ENCODE peak calls at places on chromosomes 11 and 22, in nine cellular contexts. D, Q, Z, O, Y, M, X, U and H are unnamed samples.

GRCh38 chr11:22192642-22193347 is at the start of gene ANO5:
- DNase-seq in Y (peak), Z (peak), X (no peak), Q (peak), D (peak), U (no peak), M (peak), O (peak), H (no peak)

GRCh38 chr11:66443602-66444001 is 5.0 kb upstream of the MRPL11 start:
- DNase-seq in Z (no peak), X (peak), U (peak), M (no peak), O (no peak), D (no peak), Y (no peak), Q (no peak), H (peak)

GRCh38 chr22:29344137-29344536 is 28.6 kb upstream of the RASL10A start:
- DNase-seq in U (peak), Q (no peak), D (no peak), X (peak), O (peak), Y (peak), Z (peak), M (no peak), H (peak)

GRCh38 chr11:94171693-94172440 is 43.2 kb downstream of the PANX1 start:
- DNase-seq in M (peak), Z (peak), U (peak), X (no peak), O (no peak), Y (no peak), Q (peak), D (peak), H (no peak)

GRCh38 chr11:61959026-61959608 is 8.3 kb downstream of the FTH1 start:
- DNase-seq in D (no peak), O (no peak), Y (no peak), M (peak), Z (no peak), X (no peak), Q (no peak), U (no peak), H (no peak)

GRCh38 chr11:62122076-62122475 is 1.7 kb upstream of the INCENP start:
- DNase-seq in X (no peak), M (peak), Z (no peak), D (peak), Y (no peak), U (no peak), O (no peak), Q (no peak), H (no peak)

GRCh38 chr11:94739331-94739730 is 28.8 kb upstream of the AMOTL1 start:
- DNase-seq in Q (no peak), Z (no peak), M (no peak), O (no peak), U (no peak), Y (no peak), X (no peak), D (peak), H (no peak)

GRCh38 chr11:128157423-128158298 is 429.7 kb downstream of the ETS1 start:
- DNase-seq in U (peak), M (peak), Y (no peak), O (no peak), Z (no peak), Q (peak), X (peak), D (peak), H (no peak)

GRCh38 chr11:47577460-47578041 is 1.2 kb downstream of the KBTBD4 start:
- DNase-seq in O (peak), Q (no peak), D (no peak), M (no peak), U (peak), X (no peak), Y (no peak), Z (no peak), H (no peak)

GRCh38 chr11:66302656-66303055 is 11.0 kb downstream of the TMEM151A start:
- DNase-seq in Q (no peak), O (no peak), D (peak), Z (no peak), M (no peak), Y (no peak), U (no peak), X (no peak), H (no peak)

GRCh38 chr11:64356498-64357411 is 2.2 kb upstream of the RPS6KA4 start:
- DNase-seq in X (no peak), U (peak), Y (peak), M (peak), Q (peak), D (peak), O (peak), Z (no peak), H (no peak)

GRCh38 chr11:44575288-44575672 is 9.8 kb downstream of the CD82 start:
- DNase-seq in Z (no peak), X (peak), D (no peak), O (no peak), M (no peak), U (peak), Q (no peak), Y (peak), H (no peak)

GRCh38 chr22:41003041-41003440 is 51.9 kb downstream of the RBX1 start:
- DNase-seq in Z (peak), O (no peak), Y (no peak), U (no peak), X (no peak), M (no peak), D (no peak), Q (no peak), H (no peak)

GRCh38 chr11:67436459-67437081 is 912 bp downstream of the PTPRCAP start:
- DNase-seq in U (no peak), O (no peak), Y (no peak), Z (no peak), Q (peak), X (no peak), D (peak), M (peak), H (no peak)

GRCh38 chr11:773830-774229 is 3.5 kb downstream of the GATD1 start:
- DNase-seq in X (no peak), Z (no peak), M (no peak), O (no peak), Q (no peak), D (no peak), U (no peak), Y (peak), H (no peak)

GRCh38 chr11:779120-779954 is 2.0 kb upstream of the GATD1 start:
- DNase-seq in Z (no peak), X (no peak), D (peak), U (no peak), M (no peak), O (no peak), Q (peak), Y (peak), H (no peak)

GRCh38 chr11:774873-775592 is 2.3 kb downstream of the GATD1 start:
- DNase-seq in M (peak), Y (peak), O (no peak), X (no peak), Q (no peak), D (no peak), Z (no peak), U (no peak), H (no peak)

GRCh38 chr11:777288-778255 is at the start of gene GATD1:
- DNase-seq in Z (peak), Y (peak), U (peak), O (peak), Q (peak), D (peak), X (no peak), M (peak), H (peak)

GRCh38 chr11:776459-777287 is 614 bp downstream of the GATD1 start:
- DNase-seq in Y (peak), Q (peak), M (peak), U (no peak), D (peak), Z (no peak), O (peak), X (no peak), H (no peak)
- TF ChIP-seq CTCF in Y (no peak), Q (no peak), M (no peak), U (peak), D (no peak), Z (no peak), O (no peak), X (no peak), H (no peak)

DNA sequence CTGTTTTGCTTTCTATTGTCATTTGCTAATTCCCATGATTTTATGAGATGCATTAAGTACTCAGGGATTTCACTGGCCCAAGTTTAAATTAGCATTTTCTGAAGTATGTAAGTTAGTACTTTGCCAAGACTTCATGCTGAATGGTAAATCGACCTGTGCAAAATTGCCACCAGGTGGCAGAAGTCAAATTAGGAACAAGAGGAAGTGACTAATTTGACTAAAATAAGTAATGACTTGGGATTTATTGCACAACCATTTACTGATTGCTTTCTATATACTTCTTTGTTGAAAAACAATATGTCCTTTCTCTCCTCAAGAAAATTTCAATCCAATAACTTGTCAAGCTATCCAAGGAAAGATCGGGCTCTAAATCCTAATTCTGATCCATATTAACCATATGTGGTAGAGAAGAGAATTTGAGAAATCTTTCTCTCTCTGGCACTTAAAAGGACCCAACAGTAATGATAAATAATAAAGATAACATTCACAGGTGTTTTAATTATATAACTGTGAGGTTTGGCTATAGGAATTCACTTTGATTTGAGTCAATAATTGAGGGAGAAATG is 253.7 kb upstream of the CHORDC1 start:
- DNase-seq in M (peak), X (no peak), U (no peak), O (no peak), Q (peak), Y (no peak), D (peak), Z (peak), H (no peak)
- TF ChIP-seq CTCF in M (peak), X (no peak), U (peak), O (peak), Q (peak), Y (peak), D (peak), Z (peak), H (no peak)

GRCh38 chr11:8381343-8381742 is 117.7 kb upstream of the LMO1 start:
- DNase-seq in Q (no peak), X (no peak), Y (no peak), M (no peak), Z (no peak), U (no peak), D (no peak), O (no peak), H (no peak)

GRCh38 chr11:8381871-8382396 is 118.3 kb upstream of the LMO1 start:
- DNase-seq in Q (no peak), M (no peak), O (no peak), D (no peak), U (no peak), Z (no peak), X (no peak), Y (no peak), H (no peak)

GRCh38 chr11:8383627-8384026 is 119.9 kb upstream of the LMO1 start:
- DNase-seq in Q (no peak), D (no peak), Y (no peak), U (no peak), M (no peak), Z (no peak), O (no peak), X (no peak), H (no peak)

GRCh38 chr11:8383227-8383626 is 119.5 kb upstream of the LMO1 start:
- DNase-seq in M (no peak), Y (no peak), X (no peak), Z (no peak), O (no peak), D (no peak), Q (no peak), U (no peak), H (no peak)

GRCh38 chr11:8382436-8383053 is 118.9 kb upstream of the LMO1 start:
- DNase-seq in D (no peak), Y (no peak), Z (no peak), M (no peak), X (no peak), O (no peak), Q (no peak), U (peak), H (no peak)
- TF ChIP-seq CTCF in D (no peak), Y (no peak), Z (no peak), M (no peak), X (no peak), O (no peak), Q (no peak), U (no peak), H (no peak)

GRCh38 chr22:22048981-22049531 is 66.5 kb upstream of the TOP3B start:
- DNase-seq in Y (no peak), O (no peak), M (no peak), X (no peak), Q (no peak), U (no peak), Z (no peak), D (no peak), H (no peak)

GRCh38 chr22:22049684-22050083 is 67.1 kb upstream of the TOP3B start:
- DNase-seq in Q (no peak), O (no peak), Y (no peak), D (no peak), X (no peak), Z (no peak), U (no peak), M (no peak), H (no peak)

GRCh38 chr22:22047776-22048175 is 65.2 kb upstream of the TOP3B start:
- DNase-seq in D (no peak), Z (no peak), U (no peak), O (no peak), M (no peak), Q (no peak), Y (no peak), X (no peak), H (no peak)

GRCh38 chr22:22047266-22047665 is 64.7 kb upstream of the TOP3B start:
- DNase-seq in Z (no peak), D (no peak), M (no peak), Y (no peak), O (no peak), X (no peak), Q (no peak), U (no peak), H (no peak)

DNA sequence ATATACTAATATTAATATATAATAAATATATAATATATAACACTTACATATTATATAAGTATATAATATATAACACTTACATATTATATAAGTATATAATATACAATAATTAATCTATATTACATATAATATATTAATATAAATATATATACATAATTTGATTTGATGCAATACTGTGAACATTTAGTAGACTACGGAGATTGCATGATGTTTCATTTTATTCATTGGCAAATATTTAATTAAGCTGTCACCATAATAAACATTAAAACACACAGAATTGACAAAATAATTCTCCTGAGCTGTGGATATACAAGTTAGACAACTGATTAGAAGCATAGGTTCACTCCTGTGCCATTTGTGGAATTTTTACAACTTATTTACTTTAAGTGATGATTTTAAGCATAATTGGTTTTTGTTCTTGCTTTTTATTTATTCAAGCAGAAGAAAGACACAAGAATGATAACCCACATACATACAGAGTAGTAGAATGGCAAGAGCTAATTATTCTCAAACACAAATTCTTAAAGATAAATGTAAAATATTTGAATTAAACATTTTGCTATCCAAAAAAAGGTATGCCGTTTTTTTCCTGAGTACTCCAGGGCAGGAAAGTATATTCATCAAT is 65.8 kb upstream of the TOP3B start:
- DNase-seq in Z (no peak), Q (no peak), O (no peak), U (no peak), X (no peak), D (no peak), Y (no peak), M (no peak), H (no peak)
- TF ChIP-seq CTCF in Z (no peak), Q (no peak), O (no peak), U (no peak), X (no peak), D (no peak), Y (no peak), M (no peak), H (no peak)

GRCh38 chr11:46127150-46127638 is 5.9 kb upstream of the PHF21A start:
- DNase-seq in O (no peak), Q (peak), X (no peak), Z (peak), M (no peak), Y (no peak), D (no peak), U (peak), H (no peak)
- TF ChIP-seq CTCF in O (no peak), Q (peak), X (peak), Z (peak), M (peak), Y (no peak), D (peak), U (peak), H (peak)